ENCODE peak calls at places on chromosomes 16 and 17, in nine cellular contexts. H, M, K, I, A, V, S, U and X are unnamed samples.
A peak's percentile ranks its signal among the peaks of the same experiment; 100 is the strongest.

GRCh38 chr16:85524365-85524629 is 88.8 kb upstream of the GSE1 start:
- DNase-seq in H (no peak), S (no peak), U (no peak), K (no peak), A (no peak), I (no peak), M (no peak), V (no peak), X (no peak)

GRCh38 chr17:27578718-27579085 is 52.3 kb upstream of the LGALS9 start:
- DNase-seq in H (no peak), A (no peak), S (no peak), U (peak; percentile 72), K (no peak), M (no peak), V (no peak), I (peak; percentile 37), X (no peak)

GRCh38 chr16:86714166-86714565 is 135.8 kb downstream of the FOXL1 start:
- DNase-seq in V (peak; percentile 30), M (no peak), H (no peak), U (no peak), I (peak; percentile 33), K (no peak), S (no peak), A (peak; percentile 34), X (no peak)

GRCh38 chr16:3590736-3591435 is 13.7 kb upstream of the NLRC3 start:
- DNase-seq in S (no peak), K (no peak), I (no peak), V (no peak), A (no peak), U (no peak), H (no peak), M (no peak), X (no peak)

GRCh38 chr17:45237686-45238085 is 16.0 kb downstream of the FMNL1 start:
- DNase-seq in V (no peak), H (no peak), K (no peak), I (no peak), M (no peak), A (no peak), S (no peak), U (no peak), X (no peak)

GRCh38 chr16:3878610-3879009 is 1.9 kb downstream of the CREBBP start:
- DNase-seq in U (no peak), S (no peak), I (peak; percentile 53), H (no peak), M (peak; percentile 21), K (no peak), V (no peak), A (no peak), X (no peak)

GRCh38 chr17:48103379-48103715 is 2.1 kb upstream of the CBX1 start:
- DNase-seq in V (no peak), M (no peak), A (no peak), H (no peak), I (no peak), U (no peak), K (no peak), S (no peak), X (no peak)

GRCh38 chr17:74282587-74283370 is 8.7 kb downstream of the DNAI2 start:
- DNase-seq in S (no peak), U (no peak), H (no peak), A (no peak), K (no peak), M (no peak), V (no peak), I (peak; percentile 44), X (no peak)

GRCh38 chr17:78998311-78999055 is 11.1 kb downstream of the CANT1 start:
- DNase-seq in K (peak; percentile 93), S (no peak), U (no peak), A (no peak), V (no peak), I (peak; percentile 55), M (no peak), H (no peak), X (peak; percentile 71)

GRCh38 chr17:65446043-65446442 is 115.4 kb downstream of the AXIN2 start:
- DNase-seq in H (no peak), U (no peak), M (no peak), V (no peak), K (no peak), S (no peak), A (no peak), I (no peak), X (no peak)

GRCh38 chr16:50539053-50539615 is 9.1 kb upstream of the NKD1 start:
- DNase-seq in K (no peak), I (no peak), H (no peak), M (no peak), V (no peak), U (no peak), A (no peak), S (no peak), X (peak; percentile 30)

GRCh38 chr17:8223356-8224063 is 13.1 kb upstream of the AURKB start:
- DNase-seq in I (no peak), S (peak; percentile 77), H (no peak), U (no peak), M (peak; percentile 41), K (peak; percentile 85), A (peak; percentile 85), V (peak; percentile 48), X (peak; percentile 84)

GRCh38 chr17:82925336-82925735 is 85.5 kb upstream of the ZNF750 start:
- DNase-seq in H (no peak), U (no peak), M (no peak), I (no peak), A (peak; percentile 35), S (no peak), K (no peak), V (no peak), X (no peak)

GRCh38 chr17:27530791-27531391 is 74.6 kb downstream of the KSR1 start:
- DNase-seq in V (no peak), H (no peak), K (peak; percentile 85), S (no peak), U (no peak), M (no peak), A (no peak), I (no peak), X (no peak)

GRCh38 chr16:14502932-14503741 is 126.9 kb downstream of the PARN start:
- DNase-seq in M (peak; percentile 36), I (peak; percentile 41), S (no peak), A (no peak), K (no peak), H (no peak), U (peak; percentile 17), V (no peak), X (no peak)

GRCh38 chr17:6546069-6546718 is 10.2 kb downstream of the PITPNM3 start:
- DNase-seq in M (peak; percentile 28), I (peak; percentile 53), S (no peak), H (peak; percentile 14), K (no peak), V (no peak), U (no peak), A (peak; percentile 31), X (no peak)

GRCh38 chr17:77613181-77613580 is 345.3 kb upstream of the TNRC6C start:
- DNase-seq in S (no peak), M (peak; percentile 12), U (no peak), A (peak; percentile 76), K (peak; percentile 63), H (no peak), I (no peak), V (no peak), X (no peak)

GRCh38 chr17:334974-335481 is 17.6 kb downstream of the RPH3AL start:
- DNase-seq in A (no peak), S (no peak), V (no peak), M (no peak), I (no peak), U (no peak), H (no peak), K (peak; percentile 58), X (peak; percentile 57)

GRCh38 chr16:1137604-1138003 is 15.3 kb upstream of the CACNA1H start:
- DNase-seq in U (no peak), H (no peak), M (no peak), V (no peak), A (no peak), I (no peak), K (no peak), S (no peak), X (no peak)

GRCh38 chr16:13372421-13372820 is 471.0 kb downstream of the SHISA9 start:
- DNase-seq in U (no peak), A (no peak), V (no peak), K (no peak), H (no peak), M (no peak), S (no peak), I (no peak), X (no peak)

GRCh38 chr16:9602201-9602600 is 510.8 kb downstream of the HAPSTR1 start:
- DNase-seq in H (no peak), S (no peak), U (no peak), I (no peak), M (no peak), V (no peak), A (no peak), K (no peak), X (no peak)

GRCh38 chr16:72939247-72939646 is 108.7 kb downstream of the ZFHX3 start:
- DNase-seq in I (peak; percentile 78), V (no peak), K (peak; percentile 86), S (no peak), H (peak; percentile 22), A (no peak), M (peak; percentile 25), U (no peak), X (no peak)

GRCh38 chr17:64256913-64257807 is 5.9 kb downstream of the TEX2 start:
- DNase-seq in H (no peak), U (no peak), S (no peak), I (no peak), V (no peak), K (no peak), A (no peak), M (no peak), X (no peak)

GRCh38 chr17:45306623-45307022 is 10.2 kb downstream of the MAP3K14 start:
- DNase-seq in U (no peak), I (no peak), M (no peak), K (no peak), A (no peak), V (no peak), S (no peak), H (no peak), X (no peak)

GRCh38 chr17:45050680-45051059 is 762 bp downstream of the DCAKD start:
- DNase-seq in U (no peak), I (no peak), H (no peak), V (no peak), M (no peak), S (no peak), A (no peak), K (no peak), X (no peak)

GRCh38 chr17:44956998-44957981 is 9.7 kb upstream of the KIF18B start:
- DNase-seq in U (no peak), I (no peak), M (no peak), H (no peak), A (no peak), K (no peak), V (no peak), S (no peak), X (no peak)

GRCh38 chr17:83100220-83100852 is 20.9 kb downstream of the METRNL start:
- DNase-seq in M (peak; percentile 35), K (peak; percentile 91), H (no peak), U (no peak), I (peak; percentile 64), V (no peak), S (no peak), A (no peak), X (peak; percentile 75)

GRCh38 chr17:42097691-42098661 is at the start of gene ZNF385C:
- DNase-seq in V (no peak), I (no peak), S (peak; percentile 59), M (no peak), H (no peak), K (no peak), U (no peak), A (no peak), X (no peak)

GRCh38 chr17:7238418-7239090 is 703 bp downstream of the PHF23 start:
- DNase-seq in K (no peak), A (peak; percentile 61), H (no peak), V (no peak), S (no peak), U (no peak), I (no peak), M (no peak), X (no peak)

GRCh38 chr17:49003557-49004511 is 6.6 kb downstream of the IGF2BP1 start:
- DNase-seq in V (peak; percentile 68), M (no peak), I (no peak), K (no peak), S (peak; percentile 54), H (no peak), A (no peak), U (no peak), X (no peak)

GRCh38 chr17:1731194-1731506 is 6.6 kb downstream of the WDR81 start:
- DNase-seq in K (no peak), S (no peak), U (no peak), H (no peak), I (no peak), M (no peak), A (no peak), V (no peak), X (no peak)